ENCODE peak calls at places on chromosomes 13 and 19, in eight cellular contexts. One of them, this sample, is unnamed.

GRCh38 chr13:74251778-74252519 is 117.7 kb upstream of the KLF12 start:
- DNase-seq in upper lobe of right lung: no peak
- DNase-seq in stomach: no peak
- DNase-seq in BJ: no peak
- DNase-seq in thoracic aorta: no peak
- DNase-seq in mammary epithelial cell: peak; percentile 55
- DNase-seq in MCF 10A: peak; percentile 17
- DNase-seq in psoas muscle: no peak
- DNase-seq in this sample: no peak

GRCh38 chr19:47232422-47233211 is 1.6 kb upstream of the BBC3 start:
- DNase-seq in MCF 10A: peak; percentile 80
- DNase-seq in stomach: no peak
- DNase-seq in upper lobe of right lung: no peak
- DNase-seq in psoas muscle: no peak
- DNase-seq in BJ: peak; percentile 41
- DNase-seq in thoracic aorta: no peak
- DNase-seq in mammary epithelial cell: peak; percentile 92
- DNase-seq in this sample: peak; percentile 63

GRCh38 chr19:3440082-3440481 is 40.2 kb downstream of the SMIM24 start:
- DNase-seq in stomach: peak; percentile 57
- DNase-seq in psoas muscle: peak; percentile 66
- DNase-seq in upper lobe of right lung: no peak
- DNase-seq in thoracic aorta: no peak
- DNase-seq in mammary epithelial cell: no peak
- DNase-seq in BJ: no peak
- DNase-seq in MCF 10A: peak; percentile 56
- DNase-seq in this sample: peak; percentile 60

GRCh38 chr19:34881982-34882381 is 44.7 kb upstream of the ZNF30 start:
- DNase-seq in thoracic aorta: no peak
- DNase-seq in MCF 10A: peak; percentile 3
- DNase-seq in mammary epithelial cell: peak; percentile 29
- DNase-seq in BJ: no peak
- DNase-seq in stomach: no peak
- DNase-seq in upper lobe of right lung: no peak
- DNase-seq in psoas muscle: no peak
- DNase-seq in this sample: no peak

GRCh38 chr13:97280478-97280877 is 58.3 kb downstream of the MBNL2 start:
- DNase-seq in stomach: no peak
- DNase-seq in upper lobe of right lung: no peak
- DNase-seq in psoas muscle: no peak
- DNase-seq in mammary epithelial cell: no peak
- DNase-seq in BJ: no peak
- DNase-seq in MCF 10A: peak; percentile 46
- DNase-seq in thoracic aorta: no peak
- DNase-seq in this sample: no peak

GRCh38 chr19:28656644-28657043 is 556.3 kb downstream of the UQCRFS1 start:
- DNase-seq in psoas muscle: no peak
- DNase-seq in BJ: no peak
- DNase-seq in upper lobe of right lung: no peak
- DNase-seq in stomach: no peak
- DNase-seq in mammary epithelial cell: no peak
- DNase-seq in MCF 10A: no peak
- DNase-seq in thoracic aorta: no peak
- DNase-seq in this sample: no peak

GRCh38 chr13:113558461-113558860 is 26.1 kb upstream of the TFDP1 start:
- DNase-seq in psoas muscle: no peak
- DNase-seq in thoracic aorta: no peak
- DNase-seq in MCF 10A: no peak
- DNase-seq in mammary epithelial cell: no peak
- DNase-seq in upper lobe of right lung: no peak
- DNase-seq in stomach: peak; percentile 4
- DNase-seq in BJ: no peak
- DNase-seq in this sample: no peak

GRCh38 chr13:95295026-95295425 is 6.2 kb downstream of the ABCC4 start:
- DNase-seq in thoracic aorta: no peak
- DNase-seq in mammary epithelial cell: no peak
- DNase-seq in BJ: no peak
- DNase-seq in psoas muscle: no peak
- DNase-seq in upper lobe of right lung: no peak
- DNase-seq in MCF 10A: no peak
- DNase-seq in stomach: no peak
- DNase-seq in this sample: no peak

GRCh38 chr13:97976551-97977375 is 23.3 kb downstream of the IPO5 start:
- DNase-seq in MCF 10A: no peak
- DNase-seq in mammary epithelial cell: peak; percentile 20
- DNase-seq in psoas muscle: no peak
- DNase-seq in upper lobe of right lung: peak; percentile 96
- DNase-seq in BJ: no peak
- DNase-seq in thoracic aorta: peak; percentile 48
- DNase-seq in stomach: no peak
- DNase-seq in this sample: no peak

GRCh38 chr13:98496239-98496668 is 80.7 kb downstream of the STK24 start:
- DNase-seq in mammary epithelial cell: no peak
- DNase-seq in stomach: no peak
- DNase-seq in psoas muscle: peak; percentile 70
- DNase-seq in thoracic aorta: no peak
- DNase-seq in upper lobe of right lung: no peak
- DNase-seq in BJ: no peak
- DNase-seq in MCF 10A: no peak
- DNase-seq in this sample: no peak

GRCh38 chr13:25109341-25109740 is 13.4 kb downstream of the PABPC3 start:
- DNase-seq in psoas muscle: no peak
- DNase-seq in MCF 10A: no peak
- DNase-seq in thoracic aorta: no peak
- DNase-seq in upper lobe of right lung: no peak
- DNase-seq in stomach: no peak
- DNase-seq in BJ: no peak
- DNase-seq in mammary epithelial cell: peak; percentile 60
- DNase-seq in this sample: no peak

GRCh38 chr13:43786766-43787517 is at the start of gene ENOX1:
- DNase-seq in upper lobe of right lung: peak; percentile 69
- DNase-seq in mammary epithelial cell: peak; percentile 64
- DNase-seq in psoas muscle: peak; percentile 62
- DNase-seq in BJ: no peak
- DNase-seq in thoracic aorta: no peak
- DNase-seq in stomach: peak; percentile 49
- DNase-seq in MCF 10A: peak; percentile 60
- DNase-seq in this sample: peak; percentile 49

GRCh38 chr19:42116308-42117075 is 15.8 kb downstream of the POU2F2 start:
- DNase-seq in stomach: no peak
- DNase-seq in BJ: no peak
- DNase-seq in thoracic aorta: no peak
- DNase-seq in psoas muscle: no peak
- DNase-seq in mammary epithelial cell: no peak
- DNase-seq in MCF 10A: no peak
- DNase-seq in upper lobe of right lung: no peak
- DNase-seq in this sample: no peak
- TF ChIP-seq CTCF in stomach: no peak
- TF ChIP-seq CTCF in BJ: peak; percentile 5
- TF ChIP-seq CTCF in thoracic aorta: no peak
- TF ChIP-seq CTCF in psoas muscle: no peak
- TF ChIP-seq CTCF in mammary epithelial cell: peak; percentile 9
- TF ChIP-seq CTCF in MCF 10A: no peak
- TF ChIP-seq CTCF in upper lobe of right lung: no peak
- TF ChIP-seq CTCF in this sample: no peak

DNA sequence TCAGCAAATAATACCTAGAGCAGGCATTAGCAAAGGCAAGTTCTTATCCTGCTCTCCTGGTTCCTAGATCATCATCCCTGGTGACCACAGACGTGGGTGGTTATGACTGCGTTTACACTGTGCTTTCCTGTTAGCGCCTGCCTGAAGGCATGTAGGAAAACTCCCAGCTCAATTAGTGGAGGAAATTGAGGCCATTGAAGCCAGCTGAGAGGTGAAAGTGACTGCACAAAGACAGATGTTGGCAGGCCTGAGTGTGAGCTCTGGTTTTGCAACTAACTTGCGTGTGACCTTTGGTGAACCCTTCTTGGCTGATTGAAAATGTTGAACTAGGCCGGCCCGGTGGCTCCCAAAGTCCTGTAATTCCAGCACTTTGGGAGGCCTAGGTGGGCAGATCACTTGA is 17.5 kb upstream of the NWD1 start:
- DNase-seq in MCF 10A: peak; percentile 93
- DNase-seq in BJ: peak; percentile 17
- DNase-seq in upper lobe of right lung: no peak
- DNase-seq in stomach: no peak
- DNase-seq in thoracic aorta: no peak
- DNase-seq in mammary epithelial cell: peak; percentile 99
- DNase-seq in psoas muscle: peak; percentile 45
- DNase-seq in this sample: no peak
- TF ChIP-seq CTCF in MCF 10A: no peak
- TF ChIP-seq CTCF in BJ: no peak
- TF ChIP-seq CTCF in upper lobe of right lung: no peak
- TF ChIP-seq CTCF in stomach: no peak
- TF ChIP-seq CTCF in thoracic aorta: no peak
- TF ChIP-seq CTCF in mammary epithelial cell: no peak
- TF ChIP-seq CTCF in psoas muscle: no peak
- TF ChIP-seq CTCF in this sample: no peak

GRCh38 chr19:16328824-16329482 is 4.3 kb downstream of the KLF2 start:
- DNase-seq in thoracic aorta: no peak
- DNase-seq in BJ: no peak
- DNase-seq in stomach: no peak
- DNase-seq in upper lobe of right lung: no peak
- DNase-seq in mammary epithelial cell: no peak
- DNase-seq in psoas muscle: no peak
- DNase-seq in MCF 10A: no peak
- DNase-seq in this sample: no peak
- TF ChIP-seq CTCF in thoracic aorta: no peak
- TF ChIP-seq CTCF in BJ: no peak
- TF ChIP-seq CTCF in stomach: no peak
- TF ChIP-seq CTCF in upper lobe of right lung: peak; percentile 19
- TF ChIP-seq CTCF in mammary epithelial cell: no peak
- TF ChIP-seq CTCF in psoas muscle: no peak
- TF ChIP-seq CTCF in MCF 10A: no peak
- TF ChIP-seq CTCF in this sample: no peak

GRCh38 chr13:76383671-76384461 is 502.3 kb downstream of the KCTD12 start:
- DNase-seq in upper lobe of right lung: no peak
- DNase-seq in psoas muscle: no peak
- DNase-seq in thoracic aorta: no peak
- DNase-seq in stomach: no peak
- DNase-seq in BJ: peak; percentile 82
- DNase-seq in mammary epithelial cell: peak; percentile 77
- DNase-seq in MCF 10A: peak; percentile 85
- DNase-seq in this sample: no peak

GRCh38 chr13:76389321-76389720 is 496.9 kb downstream of the KCTD12 start:
- DNase-seq in psoas muscle: no peak
- DNase-seq in MCF 10A: no peak
- DNase-seq in BJ: no peak
- DNase-seq in thoracic aorta: no peak
- DNase-seq in stomach: no peak
- DNase-seq in mammary epithelial cell: no peak
- DNase-seq in upper lobe of right lung: no peak
- DNase-seq in this sample: no peak

GRCh38 chr13:76386316-76386715 is 499.9 kb downstream of the KCTD12 start:
- DNase-seq in BJ: no peak
- DNase-seq in MCF 10A: no peak
- DNase-seq in stomach: no peak
- DNase-seq in mammary epithelial cell: no peak
- DNase-seq in upper lobe of right lung: no peak
- DNase-seq in thoracic aorta: no peak
- DNase-seq in psoas muscle: no peak
- DNase-seq in this sample: no peak

GRCh38 chr13:76387561-76387960 is 498.6 kb downstream of the KCTD12 start:
- DNase-seq in stomach: no peak
- DNase-seq in psoas muscle: no peak
- DNase-seq in mammary epithelial cell: no peak
- DNase-seq in upper lobe of right lung: no peak
- DNase-seq in MCF 10A: no peak
- DNase-seq in thoracic aorta: no peak
- DNase-seq in BJ: no peak
- DNase-seq in this sample: no peak

DNA sequence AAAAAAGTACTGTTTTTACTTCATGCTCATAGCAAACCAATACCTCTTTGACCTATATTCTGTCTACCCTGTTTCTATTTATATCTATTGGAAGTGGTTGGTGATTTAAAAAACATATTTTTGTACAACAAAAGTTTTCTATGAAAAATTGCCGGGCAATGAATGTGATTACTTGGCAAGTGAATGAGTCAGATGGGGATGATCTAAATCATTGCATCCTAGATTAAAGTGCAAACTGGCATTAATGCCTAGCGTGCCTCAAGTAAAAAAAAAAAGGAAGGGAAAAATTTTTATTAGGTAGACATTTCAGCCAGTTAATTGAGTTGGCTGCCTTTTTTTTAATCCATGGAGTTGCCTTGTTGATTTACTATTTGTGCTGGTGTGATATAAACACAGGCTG is 500.6 kb downstream of the KCTD12 start:
- DNase-seq in BJ: no peak
- DNase-seq in upper lobe of right lung: no peak
- DNase-seq in MCF 10A: peak; percentile 8
- DNase-seq in thoracic aorta: no peak
- DNase-seq in stomach: no peak
- DNase-seq in psoas muscle: no peak
- DNase-seq in mammary epithelial cell: no peak
- DNase-seq in this sample: no peak
- TF ChIP-seq CTCF in BJ: no peak
- TF ChIP-seq CTCF in upper lobe of right lung: no peak
- TF ChIP-seq CTCF in MCF 10A: no peak
- TF ChIP-seq CTCF in thoracic aorta: no peak
- TF ChIP-seq CTCF in stomach: no peak
- TF ChIP-seq CTCF in psoas muscle: no peak
- TF ChIP-seq CTCF in mammary epithelial cell: no peak
- TF ChIP-seq CTCF in this sample: no peak

GRCh38 chr19:19642506-19643157 is 825 bp downstream of the GMIP start:
- DNase-seq in thoracic aorta: no peak
- DNase-seq in upper lobe of right lung: no peak
- DNase-seq in stomach: no peak
- DNase-seq in psoas muscle: no peak
- DNase-seq in mammary epithelial cell: no peak
- DNase-seq in MCF 10A: peak; percentile 20
- DNase-seq in BJ: no peak
- DNase-seq in this sample: no peak

GRCh38 chr19:19643158-19644053 is at the start of gene GMIP:
- DNase-seq in stomach: peak; percentile 88
- DNase-seq in upper lobe of right lung: peak; percentile 92
- DNase-seq in BJ: no peak
- DNase-seq in thoracic aorta: no peak
- DNase-seq in mammary epithelial cell: peak; percentile 59
- DNase-seq in psoas muscle: peak; percentile 72
- DNase-seq in MCF 10A: peak; percentile 77
- DNase-seq in this sample: peak; percentile 79

GRCh38 chr19:19647037-19647835 is 3.8 kb upstream of the GMIP start:
- DNase-seq in BJ: no peak
- DNase-seq in psoas muscle: no peak
- DNase-seq in upper lobe of right lung: no peak
- DNase-seq in stomach: no peak
- DNase-seq in MCF 10A: no peak
- DNase-seq in thoracic aorta: no peak
- DNase-seq in mammary epithelial cell: no peak
- DNase-seq in this sample: no peak

GRCh38 chr19:19645233-19645870 is 1.9 kb upstream of the GMIP start:
- DNase-seq in mammary epithelial cell: no peak
- DNase-seq in upper lobe of right lung: no peak
- DNase-seq in thoracic aorta: no peak
- DNase-seq in psoas muscle: no peak
- DNase-seq in BJ: no peak
- DNase-seq in MCF 10A: no peak
- DNase-seq in stomach: no peak
- DNase-seq in this sample: no peak

DNA sequence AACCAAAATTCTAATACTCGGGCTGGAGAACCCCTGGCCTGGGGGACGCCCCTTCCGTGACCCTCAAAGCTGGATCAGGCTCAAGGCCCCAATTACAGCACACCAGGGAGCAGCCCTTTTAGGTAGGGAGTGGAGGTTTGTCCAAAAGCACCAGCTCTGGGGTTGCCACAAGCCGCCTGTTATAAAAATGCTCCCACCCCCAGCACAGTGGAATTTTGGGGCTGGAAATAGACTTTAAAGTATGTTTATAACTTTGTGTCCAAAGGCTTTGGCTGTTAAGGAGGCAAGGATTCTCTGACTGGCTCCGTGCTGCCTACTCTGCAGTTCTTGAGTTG is 564 bp upstream of the GMIP start:
- DNase-seq in BJ: no peak
- DNase-seq in upper lobe of right lung: no peak
- DNase-seq in thoracic aorta: no peak
- DNase-seq in mammary epithelial cell: no peak
- DNase-seq in psoas muscle: no peak
- DNase-seq in stomach: no peak
- DNase-seq in MCF 10A: no peak
- DNase-seq in this sample: no peak
- TF ChIP-seq CTCF in BJ: no peak
- TF ChIP-seq CTCF in upper lobe of right lung: no peak
- TF ChIP-seq CTCF in thoracic aorta: no peak
- TF ChIP-seq CTCF in mammary epithelial cell: no peak
- TF ChIP-seq CTCF in psoas muscle: no peak
- TF ChIP-seq CTCF in stomach: no peak
- TF ChIP-seq CTCF in MCF 10A: no peak
- TF ChIP-seq CTCF in this sample: no peak